ENCODE peak calls at places on chromosomes 5 and 9, in five cellular contexts. One of them, this sample, is unnamed.

GRCh38 chr5:31692561-31693221 is 53.8 kb downstream of the PDZD2 start:
- DNase-seq in neuronal stem cell: no peak
- DNase-seq in right atrium auricular region: no peak
- DNase-seq in colonic mucosa: no peak
- DNase-seq in body of pancreas: peak; percentile 4
- DNase-seq in this sample: no peak

GRCh38 chr5:153613143-153613542 is 122.7 kb downstream of the GRIA1 start:
- DNase-seq in neuronal stem cell: no peak
- DNase-seq in right atrium auricular region: no peak
- DNase-seq in colonic mucosa: no peak
- DNase-seq in body of pancreas: no peak
- DNase-seq in this sample: no peak

GRCh38 chr5:72093231-72093630 is 14.0 kb upstream of the MAP1B start:
- DNase-seq in neuronal stem cell: no peak
- DNase-seq in right atrium auricular region: no peak
- DNase-seq in colonic mucosa: no peak
- DNase-seq in body of pancreas: no peak
- DNase-seq in this sample: no peak

GRCh38 chr9:128494108-128494742 is 10.3 kb upstream of the GLE1 start:
- DNase-seq in neuronal stem cell: no peak
- DNase-seq in right atrium auricular region: peak; percentile 74
- DNase-seq in colonic mucosa: peak; percentile 69
- DNase-seq in body of pancreas: peak; percentile 65
- DNase-seq in this sample: peak; percentile 40

GRCh38 chr9:121675969-121676822 is 24.8 kb downstream of the DAB2IP start:
- DNase-seq in neuronal stem cell: no peak
- DNase-seq in right atrium auricular region: no peak
- DNase-seq in colonic mucosa: no peak
- DNase-seq in body of pancreas: no peak
- DNase-seq in this sample: no peak

GRCh38 chr5:111999286-111999685 is 242.3 kb upstream of the NREP start:
- DNase-seq in neuronal stem cell: no peak
- DNase-seq in right atrium auricular region: no peak
- DNase-seq in colonic mucosa: no peak
- DNase-seq in body of pancreas: no peak
- DNase-seq in this sample: no peak

GRCh38 chr5:104977530-104977929 is 1414.9 kb upstream of the NUDT12 start:
- DNase-seq in neuronal stem cell: no peak
- DNase-seq in right atrium auricular region: no peak
- DNase-seq in colonic mucosa: no peak
- DNase-seq in body of pancreas: no peak
- DNase-seq in this sample: no peak

GRCh38 chr9:32783168-32783891 is at the start of gene TMEM215:
- DNase-seq in neuronal stem cell: peak; percentile 69
- DNase-seq in right atrium auricular region: no peak
- DNase-seq in colonic mucosa: no peak
- DNase-seq in body of pancreas: no peak
- DNase-seq in this sample: peak; percentile 70

GRCh38 chr9:81814794-81815464 is 113.3 kb upstream of the SPATA31D4 start:
- DNase-seq in neuronal stem cell: no peak
- DNase-seq in right atrium auricular region: no peak
- DNase-seq in colonic mucosa: no peak
- DNase-seq in body of pancreas: no peak
- DNase-seq in this sample: peak; percentile 37

GRCh38 chr5:76477061-76477460 is 74.0 kb downstream of the IQGAP2 start:
- DNase-seq in neuronal stem cell: no peak
- DNase-seq in right atrium auricular region: no peak
- DNase-seq in colonic mucosa: peak; percentile 14
- DNase-seq in body of pancreas: no peak
- DNase-seq in this sample: no peak

GRCh38 chr5:40871177-40871576 is 30.0 kb downstream of the CARD6 start:
- DNase-seq in neuronal stem cell: no peak
- DNase-seq in right atrium auricular region: no peak
- DNase-seq in colonic mucosa: no peak
- DNase-seq in body of pancreas: no peak
- DNase-seq in this sample: no peak

GRCh38 chr5:180206993-180207392 is 2.0 kb downstream of the RASGEF1C start:
- DNase-seq in neuronal stem cell: no peak
- DNase-seq in right atrium auricular region: no peak
- DNase-seq in colonic mucosa: no peak
- DNase-seq in body of pancreas: no peak
- DNase-seq in this sample: no peak

GRCh38 chr5:133384903-133385302 is 227.4 kb downstream of the FSTL4 start:
- DNase-seq in neuronal stem cell: no peak
- DNase-seq in right atrium auricular region: no peak
- DNase-seq in colonic mucosa: no peak
- DNase-seq in body of pancreas: no peak
- DNase-seq in this sample: no peak

GRCh38 chr9:124040186-124040920 is 28.8 kb downstream of the LHX2 start:
- DNase-seq in neuronal stem cell: no peak
- DNase-seq in right atrium auricular region: no peak
- DNase-seq in colonic mucosa: no peak
- DNase-seq in body of pancreas: no peak
- DNase-seq in this sample: peak; percentile 23

GRCh38 chr9:134626576-134627416 is 14.8 kb upstream of the COL5A1 start:
- DNase-seq in neuronal stem cell: no peak
- DNase-seq in right atrium auricular region: no peak
- DNase-seq in colonic mucosa: no peak
- DNase-seq in body of pancreas: no peak
- DNase-seq in this sample: peak; percentile 90

GRCh38 chr5:119752921-119753886 is 123.8 kb downstream of the FAM170A start:
- DNase-seq in neuronal stem cell: no peak
- DNase-seq in right atrium auricular region: no peak
- DNase-seq in colonic mucosa: no peak
- DNase-seq in body of pancreas: no peak
- DNase-seq in this sample: no peak

GRCh38 chr9:137085918-137086530 is 761 bp upstream of the MAN1B1 start:
- DNase-seq in neuronal stem cell: no peak
- DNase-seq in right atrium auricular region: peak; percentile 65
- DNase-seq in colonic mucosa: peak; percentile 57
- DNase-seq in body of pancreas: peak; percentile 54
- DNase-seq in this sample: no peak

GRCh38 chr9:86547596-86547995 is 193.4 kb upstream of the TUT7 start:
- DNase-seq in neuronal stem cell: no peak
- DNase-seq in right atrium auricular region: no peak
- DNase-seq in colonic mucosa: no peak
- DNase-seq in body of pancreas: no peak
- DNase-seq in this sample: no peak

GRCh38 chr5:137619191-137619870 is 116.6 kb downstream of the KLHL3 start:
- DNase-seq in neuronal stem cell: no peak
- DNase-seq in right atrium auricular region: peak; percentile 74
- DNase-seq in colonic mucosa: no peak
- DNase-seq in body of pancreas: peak; percentile 25
- DNase-seq in this sample: no peak

GRCh38 chr5:16489322-16489791 is 23.8 kb upstream of the ZNF622 start:
- DNase-seq in neuronal stem cell: no peak
- DNase-seq in right atrium auricular region: no peak
- DNase-seq in colonic mucosa: no peak
- DNase-seq in body of pancreas: peak; percentile 45
- DNase-seq in this sample: no peak

GRCh38 chr5:147733075-147733474 is 49.5 kb downstream of the JAKMIP2 start:
- DNase-seq in neuronal stem cell: no peak
- DNase-seq in right atrium auricular region: no peak
- DNase-seq in colonic mucosa: no peak
- DNase-seq in body of pancreas: no peak
- DNase-seq in this sample: no peak

GRCh38 chr5:34919077-34919476 is 3.6 kb downstream of the BRIX1 start:
- DNase-seq in neuronal stem cell: no peak
- DNase-seq in right atrium auricular region: no peak
- DNase-seq in colonic mucosa: no peak
- DNase-seq in body of pancreas: no peak
- DNase-seq in this sample: no peak
- H3K36me3 ChIP-seq in neuronal stem cell: peaks cover 66% of the 10 kb centered on the region
- H3K36me3 ChIP-seq in right atrium auricular region: peaks cover 44% of the 10 kb centered on the region
- H3K36me3 ChIP-seq in colonic mucosa: no peaks in the 10 kb centered on the region
- H3K36me3 ChIP-seq in body of pancreas: no peaks in the 10 kb centered on the region
- H3K36me3 ChIP-seq in this sample: peaks cover 67% of the 10 kb centered on the region

GRCh38 chr5:1474183-1474839 is 29.1 kb upstream of the SLC6A3 start:
- DNase-seq in neuronal stem cell: no peak
- DNase-seq in right atrium auricular region: no peak
- DNase-seq in colonic mucosa: no peak
- DNase-seq in body of pancreas: no peak
- DNase-seq in this sample: no peak

GRCh38 chr5:1473746-1474145 is 28.5 kb upstream of the SLC6A3 start:
- DNase-seq in neuronal stem cell: no peak
- DNase-seq in right atrium auricular region: no peak
- DNase-seq in colonic mucosa: no peak
- DNase-seq in body of pancreas: no peak
- DNase-seq in this sample: no peak

GRCh38 chr5:1471240-1471853 is 26.1 kb upstream of the SLC6A3 start:
- DNase-seq in neuronal stem cell: no peak
- DNase-seq in right atrium auricular region: no peak
- DNase-seq in colonic mucosa: no peak
- DNase-seq in body of pancreas: no peak
- DNase-seq in this sample: no peak

GRCh38 chr5:1471997-1472963 is 27.0 kb upstream of the SLC6A3 start:
- DNase-seq in neuronal stem cell: no peak
- DNase-seq in right atrium auricular region: no peak
- DNase-seq in colonic mucosa: no peak
- DNase-seq in body of pancreas: no peak
- DNase-seq in this sample: no peak

DNA sequence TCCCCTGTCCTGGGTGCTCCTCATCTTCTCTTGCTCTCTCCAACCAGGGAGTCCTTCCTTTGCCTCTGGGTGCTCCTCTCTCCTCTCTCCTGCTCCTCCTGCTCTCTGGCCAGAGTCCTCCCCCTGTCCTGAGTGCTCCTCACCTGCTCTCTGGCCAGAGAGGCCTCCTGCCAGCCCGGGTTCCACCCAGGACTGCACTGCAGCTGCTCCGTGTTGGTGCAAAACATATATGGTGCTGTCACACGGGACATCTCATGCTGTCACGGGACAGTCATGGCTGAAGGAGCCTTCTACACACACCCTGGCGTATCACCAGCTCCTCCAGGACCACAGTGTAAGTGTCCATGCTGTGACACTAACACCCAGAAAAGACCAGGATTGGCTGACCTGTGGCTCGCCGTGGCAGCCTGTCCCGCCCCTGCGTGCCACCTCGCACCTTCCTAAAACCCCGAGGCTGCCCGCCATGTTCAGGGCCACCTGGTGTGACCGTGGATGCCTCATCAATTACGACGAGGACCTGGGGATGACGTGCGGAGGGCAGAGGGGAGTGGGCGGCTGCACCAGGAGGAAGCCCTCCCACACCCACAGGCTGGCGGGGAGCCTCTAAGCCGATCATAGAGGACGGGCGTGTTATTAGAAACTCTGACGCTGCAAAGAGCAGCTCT is 27.9 kb upstream of the SLC6A3 start:
- DNase-seq in neuronal stem cell: no peak
- DNase-seq in right atrium auricular region: no peak
- DNase-seq in colonic mucosa: no peak
- DNase-seq in body of pancreas: no peak
- DNase-seq in this sample: no peak
- H3K36me3 ChIP-seq in neuronal stem cell: peaks cover 76% of the 10 kb centered on the region
- H3K36me3 ChIP-seq in right atrium auricular region: peaks cover 25% of the 10 kb centered on the region
- H3K36me3 ChIP-seq in colonic mucosa: no peaks in the 10 kb centered on the region
- H3K36me3 ChIP-seq in body of pancreas: no peaks in the 10 kb centered on the region
- H3K36me3 ChIP-seq in this sample: peaks cover 84% of the 10 kb centered on the region

GRCh38 chr5:157539623-157540022 is 36.0 kb downstream of the ADAM19 start:
- DNase-seq in neuronal stem cell: no peak
- DNase-seq in right atrium auricular region: no peak
- DNase-seq in colonic mucosa: no peak
- DNase-seq in body of pancreas: no peak
- DNase-seq in this sample: no peak
- H3K36me3 ChIP-seq in neuronal stem cell: no peaks in the 10 kb centered on the region
- H3K36me3 ChIP-seq in right atrium auricular region: peaks cover 16% of the 10 kb centered on the region
- H3K36me3 ChIP-seq in colonic mucosa: no peaks in the 10 kb centered on the region
- H3K36me3 ChIP-seq in body of pancreas: no peaks in the 10 kb centered on the region
- H3K36me3 ChIP-seq in this sample: no peaks in the 10 kb centered on the region

DNA sequence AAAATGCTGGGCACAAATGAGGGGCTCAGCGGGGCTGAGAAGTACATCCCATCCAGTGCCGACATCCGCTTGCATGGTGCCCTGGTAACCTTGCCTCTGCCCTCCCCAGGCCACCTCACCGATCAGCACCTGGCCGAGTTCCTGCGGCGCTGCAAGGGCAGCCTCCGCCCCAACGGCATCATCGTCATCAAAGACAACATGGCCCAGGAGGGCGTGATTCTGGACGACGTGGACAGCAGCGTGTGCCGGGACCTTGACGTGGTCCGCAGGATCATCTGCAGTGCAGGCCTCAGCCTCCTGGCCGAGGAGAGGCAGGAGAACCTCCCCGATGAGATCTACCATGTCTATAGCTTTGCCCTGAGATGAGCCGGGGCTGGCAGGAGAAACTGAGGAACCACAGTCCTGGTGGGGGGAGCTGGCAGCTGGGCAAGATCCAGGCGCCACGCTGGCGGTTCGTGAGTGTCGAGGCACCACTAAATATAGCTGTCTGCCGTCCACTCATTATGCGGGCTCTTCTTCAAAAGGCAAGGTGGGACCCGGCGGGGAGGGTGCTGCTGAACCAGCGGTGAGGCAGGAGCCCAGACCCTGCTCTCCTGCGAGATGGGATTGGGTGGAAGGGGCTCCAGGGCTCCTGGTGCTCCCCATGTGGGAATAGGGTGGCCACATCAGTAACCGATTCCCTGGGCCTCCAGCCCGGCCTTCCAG is 6.7 kb downstream of the ASB6 start:
- DNase-seq in neuronal stem cell: no peak
- DNase-seq in right atrium auricular region: no peak
- DNase-seq in colonic mucosa: no peak
- DNase-seq in body of pancreas: no peak
- DNase-seq in this sample: no peak
- H3K36me3 ChIP-seq in neuronal stem cell: peaks cover 89% of the 10 kb centered on the region
- H3K36me3 ChIP-seq in right atrium auricular region: peaks cover 74% of the 10 kb centered on the region
- H3K36me3 ChIP-seq in colonic mucosa: peaks cover 19% of the 10 kb centered on the region
- H3K36me3 ChIP-seq in body of pancreas: peaks cover 12% of the 10 kb centered on the region
- H3K36me3 ChIP-seq in this sample: peaks cover 92% of the 10 kb centered on the region

GRCh38 chr9:132923346-132923902 is 21.0 kb downstream of the TSC1 start:
- DNase-seq in neuronal stem cell: no peak
- DNase-seq in right atrium auricular region: no peak
- DNase-seq in colonic mucosa: no peak
- DNase-seq in body of pancreas: no peak
- DNase-seq in this sample: no peak
- H3K36me3 ChIP-seq in neuronal stem cell: peaks cover 93% of the 10 kb centered on the region
- H3K36me3 ChIP-seq in right atrium auricular region: peaks cover 90% of the 10 kb centered on the region
- H3K36me3 ChIP-seq in colonic mucosa: peaks cover 28% of the 10 kb centered on the region
- H3K36me3 ChIP-seq in body of pancreas: no peaks in the 10 kb centered on the region
- H3K36me3 ChIP-seq in this sample: peaks cover 73% of the 10 kb centered on the region

This sample was measured in WERI-Rb-1.